ENCODE peak calls at places on chromosomes 2 and 18, in ten cellular contexts. One of them, this sample, is unnamed.

GRCh38 chr2:191957996-191958860 is 111.3 kb upstream of the CAVIN2 start:
- DNase-seq in T-helper 1 cell: no peak
- DNase-seq in WTC11: no peak
- DNase-seq in stomach: no peak
- DNase-seq in HCEC 1CT: no peak
- DNase-seq in posterior cingulate gyrus: no peak
- DNase-seq in heart right ventricle: no peak
- DNase-seq in cardiac fibroblast: no peak
- DNase-seq in HT1080: no peak
- DNase-seq in NCI-H1436: no peak
- DNase-seq in this sample: no peak

GRCh38 chr2:43199492-43200481 is 26.6 kb downstream of the ZFP36L2 start:
- DNase-seq in NCI-H1436: no peak
- DNase-seq in T-helper 1 cell: no peak
- DNase-seq in WTC11: no peak
- DNase-seq in heart right ventricle: no peak
- DNase-seq in stomach: peak
- DNase-seq in HCEC 1CT: no peak
- DNase-seq in cardiac fibroblast: no peak
- DNase-seq in posterior cingulate gyrus: peak
- DNase-seq in HT1080: peak
- DNase-seq in this sample: no peak

GRCh38 chr2:28365158-28365557 is 27.5 kb upstream of the FOSL2 start:
- DNase-seq in cardiac fibroblast: no peak
- DNase-seq in NCI-H1436: no peak
- DNase-seq in HT1080: no peak
- DNase-seq in HCEC 1CT: no peak
- DNase-seq in T-helper 1 cell: no peak
- DNase-seq in heart right ventricle: no peak
- DNase-seq in posterior cingulate gyrus: peak
- DNase-seq in stomach: no peak
- DNase-seq in WTC11: no peak
- DNase-seq in this sample: no peak

GRCh38 chr2:242011991-242012764 is 142.6 kb downstream of the RTP5 start:
- DNase-seq in stomach: no peak
- DNase-seq in HCEC 1CT: no peak
- DNase-seq in NCI-H1436: no peak
- DNase-seq in WTC11: no peak
- DNase-seq in T-helper 1 cell: no peak
- DNase-seq in cardiac fibroblast: no peak
- DNase-seq in heart right ventricle: no peak
- DNase-seq in HT1080: no peak
- DNase-seq in posterior cingulate gyrus: no peak
- DNase-seq in this sample: no peak

GRCh38 chr2:232327089-232328037 is 51.2 kb upstream of the ALPP start:
- DNase-seq in cardiac fibroblast: peak
- DNase-seq in stomach: peak
- DNase-seq in WTC11: peak
- DNase-seq in HCEC 1CT: peak
- DNase-seq in T-helper 1 cell: peak
- DNase-seq in heart right ventricle: peak
- DNase-seq in HT1080: peak
- DNase-seq in posterior cingulate gyrus: peak
- DNase-seq in NCI-H1436: peak
- DNase-seq in this sample: peak

GRCh38 chr2:30259827-30260679 is 28.7 kb downstream of the LBH start:
- DNase-seq in WTC11: no peak
- DNase-seq in NCI-H1436: no peak
- DNase-seq in T-helper 1 cell: no peak
- DNase-seq in cardiac fibroblast: no peak
- DNase-seq in HCEC 1CT: no peak
- DNase-seq in posterior cingulate gyrus: peak
- DNase-seq in stomach: no peak
- DNase-seq in HT1080: no peak
- DNase-seq in heart right ventricle: no peak
- DNase-seq in this sample: no peak

GRCh38 chr2:148936857-148937450 is 61.9 kb downstream of the KIF5C start:
- DNase-seq in HCEC 1CT: no peak
- DNase-seq in HT1080: no peak
- DNase-seq in heart right ventricle: no peak
- DNase-seq in posterior cingulate gyrus: no peak
- DNase-seq in NCI-H1436: no peak
- DNase-seq in cardiac fibroblast: no peak
- DNase-seq in T-helper 1 cell: no peak
- DNase-seq in stomach: no peak
- DNase-seq in WTC11: no peak
- DNase-seq in this sample: no peak

GRCh38 chr2:101667823-101668222 is 29.7 kb upstream of the MAP4K4 start:
- DNase-seq in WTC11: no peak
- DNase-seq in HT1080: no peak
- DNase-seq in NCI-H1436: no peak
- DNase-seq in T-helper 1 cell: no peak
- DNase-seq in posterior cingulate gyrus: no peak
- DNase-seq in stomach: no peak
- DNase-seq in HCEC 1CT: no peak
- DNase-seq in cardiac fibroblast: no peak
- DNase-seq in heart right ventricle: no peak
- DNase-seq in this sample: no peak

GRCh38 chr18:78751664-78752063 is 228.0 kb upstream of the SALL3 start:
- DNase-seq in HCEC 1CT: no peak
- DNase-seq in posterior cingulate gyrus: peak
- DNase-seq in NCI-H1436: no peak
- DNase-seq in stomach: no peak
- DNase-seq in heart right ventricle: no peak
- DNase-seq in WTC11: no peak
- DNase-seq in HT1080: no peak
- DNase-seq in cardiac fibroblast: no peak
- DNase-seq in T-helper 1 cell: no peak
- DNase-seq in this sample: no peak

GRCh38 chr2:46326231-46326980 is 29.2 kb downstream of the EPAS1 start:
- DNase-seq in HCEC 1CT: no peak
- DNase-seq in HT1080: no peak
- DNase-seq in stomach: no peak
- DNase-seq in T-helper 1 cell: no peak
- DNase-seq in WTC11: no peak
- DNase-seq in posterior cingulate gyrus: no peak
- DNase-seq in NCI-H1436: no peak
- DNase-seq in heart right ventricle: no peak
- DNase-seq in cardiac fibroblast: peak
- DNase-seq in this sample: peak

GRCh38 chr2:120842456-120843439 is 107.1 kb downstream of the GLI2 start:
- DNase-seq in T-helper 1 cell: no peak
- DNase-seq in posterior cingulate gyrus: peak
- DNase-seq in cardiac fibroblast: peak
- DNase-seq in HCEC 1CT: no peak
- DNase-seq in HT1080: no peak
- DNase-seq in heart right ventricle: no peak
- DNase-seq in WTC11: no peak
- DNase-seq in NCI-H1436: no peak
- DNase-seq in stomach: no peak
- DNase-seq in this sample: no peak

GRCh38 chr18:36284671-36285295 is 12.7 kb upstream of the FHOD3 start:
- DNase-seq in WTC11: peak
- DNase-seq in heart right ventricle: no peak
- DNase-seq in T-helper 1 cell: peak
- DNase-seq in NCI-H1436: peak
- DNase-seq in posterior cingulate gyrus: no peak
- DNase-seq in stomach: no peak
- DNase-seq in HCEC 1CT: peak
- DNase-seq in HT1080: peak
- DNase-seq in cardiac fibroblast: peak
- DNase-seq in this sample: peak

GRCh38 chr2:20451761-20452499 is 5.1 kb downstream of the RHOB start:
- DNase-seq in T-helper 1 cell: no peak
- DNase-seq in HCEC 1CT: no peak
- DNase-seq in posterior cingulate gyrus: no peak
- DNase-seq in WTC11: no peak
- DNase-seq in HT1080: no peak
- DNase-seq in cardiac fibroblast: no peak
- DNase-seq in stomach: peak
- DNase-seq in NCI-H1436: no peak
- DNase-seq in heart right ventricle: no peak
- DNase-seq in this sample: no peak

GRCh38 chr2:230685165-230685560 is 27.5 kb upstream of the CAB39 start:
- DNase-seq in posterior cingulate gyrus: peak
- DNase-seq in T-helper 1 cell: no peak
- DNase-seq in HCEC 1CT: no peak
- DNase-seq in heart right ventricle: no peak
- DNase-seq in HT1080: no peak
- DNase-seq in NCI-H1436: no peak
- DNase-seq in WTC11: no peak
- DNase-seq in cardiac fibroblast: no peak
- DNase-seq in stomach: no peak
- DNase-seq in this sample: no peak

GRCh38 chr2:210363876-210364275 is 48.9 kb upstream of the MYL1 start:
- DNase-seq in HT1080: peak
- DNase-seq in cardiac fibroblast: no peak
- DNase-seq in NCI-H1436: no peak
- DNase-seq in HCEC 1CT: no peak
- DNase-seq in posterior cingulate gyrus: no peak
- DNase-seq in T-helper 1 cell: no peak
- DNase-seq in heart right ventricle: no peak
- DNase-seq in WTC11: no peak
- DNase-seq in stomach: no peak
- DNase-seq in this sample: no peak

GRCh38 chr2:20654414-20654813 is 3.5 kb upstream of the HS1BP3 start:
- DNase-seq in HCEC 1CT: no peak
- DNase-seq in cardiac fibroblast: no peak
- DNase-seq in WTC11: no peak
- DNase-seq in stomach: no peak
- DNase-seq in NCI-H1436: no peak
- DNase-seq in heart right ventricle: no peak
- DNase-seq in T-helper 1 cell: no peak
- DNase-seq in HT1080: no peak
- DNase-seq in posterior cingulate gyrus: no peak
- DNase-seq in this sample: no peak

GRCh38 chr2:236960516-236960915 is 125.2 kb upstream of the COPS8 start:
- DNase-seq in cardiac fibroblast: no peak
- DNase-seq in T-helper 1 cell: no peak
- DNase-seq in posterior cingulate gyrus: no peak
- DNase-seq in NCI-H1436: no peak
- DNase-seq in HT1080: no peak
- DNase-seq in WTC11: no peak
- DNase-seq in HCEC 1CT: no peak
- DNase-seq in stomach: peak
- DNase-seq in heart right ventricle: no peak
- DNase-seq in this sample: no peak

GRCh38 chr2:200171761-200172482 is 134.6 kb upstream of the SPATS2L start:
- DNase-seq in T-helper 1 cell: no peak
- DNase-seq in NCI-H1436: no peak
- DNase-seq in WTC11: no peak
- DNase-seq in HT1080: peak
- DNase-seq in cardiac fibroblast: peak
- DNase-seq in HCEC 1CT: peak
- DNase-seq in stomach: no peak
- DNase-seq in posterior cingulate gyrus: no peak
- DNase-seq in heart right ventricle: no peak
- DNase-seq in this sample: peak